ENCODE peak calls at places on chromosomes 6 and 20, in eight cellular contexts. One of them, this sample, is unnamed.

GRCh38 chr20:11585752-11586352 is 331.8 kb upstream of the BTBD3 start:
- DNase-seq in T follicular helper cell: no peak
- DNase-seq in SK-MEL-5: peak; percentile 61
- DNase-seq in CD8-positive, alpha-beta T cell: no peak
- DNase-seq in naive B cell: no peak
- DNase-seq in stimulated activated CD4-positive, alpha-beta T cell treated with anti-CD3 and anti-CD28 coated beads, Interleukin-4, amount 100 ng/mL, for 48 hours: no peak
- DNase-seq in HFFc6: peak; percentile 1
- DNase-seq in non-pigmented ciliary epithelial cell: no peak
- DNase-seq in this sample: peak; percentile 28

GRCh38 chr6:6497976-6498375 is 90.5 kb upstream of the LY86 start:
- DNase-seq in T follicular helper cell: no peak
- DNase-seq in SK-MEL-5: no peak
- DNase-seq in CD8-positive, alpha-beta T cell: no peak
- DNase-seq in naive B cell: no peak
- DNase-seq in stimulated activated CD4-positive, alpha-beta T cell treated with anti-CD3 and anti-CD28 coated beads, Interleukin-4, amount 100 ng/mL, for 48 hours: no peak
- DNase-seq in HFFc6: no peak
- DNase-seq in non-pigmented ciliary epithelial cell: no peak
- DNase-seq in this sample: no peak

GRCh38 chr6:89987140-89987539 is 92.9 kb downstream of the GJA10 start:
- DNase-seq in T follicular helper cell: no peak
- DNase-seq in SK-MEL-5: no peak
- DNase-seq in CD8-positive, alpha-beta T cell: no peak
- DNase-seq in naive B cell: no peak
- DNase-seq in stimulated activated CD4-positive, alpha-beta T cell treated with anti-CD3 and anti-CD28 coated beads, Interleukin-4, amount 100 ng/mL, for 48 hours: no peak
- DNase-seq in HFFc6: no peak
- DNase-seq in non-pigmented ciliary epithelial cell: no peak
- DNase-seq in this sample: no peak

GRCh38 chr6:30885481-30885998 is 1.2 kb downstream of the DDR1 start:
- DNase-seq in T follicular helper cell: no peak
- DNase-seq in SK-MEL-5: no peak
- DNase-seq in CD8-positive, alpha-beta T cell: no peak
- DNase-seq in naive B cell: no peak
- DNase-seq in stimulated activated CD4-positive, alpha-beta T cell treated with anti-CD3 and anti-CD28 coated beads, Interleukin-4, amount 100 ng/mL, for 48 hours: no peak
- DNase-seq in HFFc6: peak; percentile 24
- DNase-seq in non-pigmented ciliary epithelial cell: no peak
- DNase-seq in this sample: peak; percentile 29

GRCh38 chr6:7502743-7503142 is 38.7 kb upstream of the DSP start:
- DNase-seq in T follicular helper cell: no peak
- DNase-seq in SK-MEL-5: no peak
- DNase-seq in CD8-positive, alpha-beta T cell: no peak
- DNase-seq in naive B cell: no peak
- DNase-seq in stimulated activated CD4-positive, alpha-beta T cell treated with anti-CD3 and anti-CD28 coated beads, Interleukin-4, amount 100 ng/mL, for 48 hours: no peak
- DNase-seq in HFFc6: no peak
- DNase-seq in non-pigmented ciliary epithelial cell: no peak
- DNase-seq in this sample: no peak

GRCh38 chr20:31720486-31721407 is 1.9 kb downstream of the BCL2L1 start:
- DNase-seq in T follicular helper cell: no peak
- DNase-seq in SK-MEL-5: no peak
- DNase-seq in CD8-positive, alpha-beta T cell: peak; percentile 16
- DNase-seq in naive B cell: no peak
- DNase-seq in stimulated activated CD4-positive, alpha-beta T cell treated with anti-CD3 and anti-CD28 coated beads, Interleukin-4, amount 100 ng/mL, for 48 hours: no peak
- DNase-seq in HFFc6: no peak
- DNase-seq in non-pigmented ciliary epithelial cell: no peak
- DNase-seq in this sample: peak; percentile 32

GRCh38 chr6:146470091-146470770 is 73.4 kb upstream of the RAB32 start:
- DNase-seq in T follicular helper cell: no peak
- DNase-seq in SK-MEL-5: no peak
- DNase-seq in CD8-positive, alpha-beta T cell: no peak
- DNase-seq in naive B cell: no peak
- DNase-seq in stimulated activated CD4-positive, alpha-beta T cell treated with anti-CD3 and anti-CD28 coated beads, Interleukin-4, amount 100 ng/mL, for 48 hours: no peak
- DNase-seq in HFFc6: no peak
- DNase-seq in non-pigmented ciliary epithelial cell: no peak
- DNase-seq in this sample: no peak

GRCh38 chr6:34386316-34387137 is 5.9 kb downstream of the NUDT3 start:
- DNase-seq in T follicular helper cell: no peak
- DNase-seq in SK-MEL-5: peak; percentile 93
- DNase-seq in CD8-positive, alpha-beta T cell: no peak
- DNase-seq in naive B cell: no peak
- DNase-seq in stimulated activated CD4-positive, alpha-beta T cell treated with anti-CD3 and anti-CD28 coated beads, Interleukin-4, amount 100 ng/mL, for 48 hours: no peak
- DNase-seq in HFFc6: peak; percentile 83
- DNase-seq in non-pigmented ciliary epithelial cell: peak; percentile 74
- DNase-seq in this sample: peak; percentile 93

GRCh38 chr20:4613184-4613583 is 108.5 kb upstream of the PRND start:
- DNase-seq in T follicular helper cell: no peak
- DNase-seq in SK-MEL-5: no peak
- DNase-seq in CD8-positive, alpha-beta T cell: no peak
- DNase-seq in naive B cell: no peak
- DNase-seq in stimulated activated CD4-positive, alpha-beta T cell treated with anti-CD3 and anti-CD28 coated beads, Interleukin-4, amount 100 ng/mL, for 48 hours: no peak
- DNase-seq in HFFc6: peak; percentile 33
- DNase-seq in non-pigmented ciliary epithelial cell: no peak
- DNase-seq in this sample: no peak

GRCh38 chr6:108250240-108250866 is 10.5 kb downstream of the SNX3 start:
- DNase-seq in T follicular helper cell: no peak
- DNase-seq in SK-MEL-5: peak; percentile 62
- DNase-seq in CD8-positive, alpha-beta T cell: no peak
- DNase-seq in naive B cell: no peak
- DNase-seq in stimulated activated CD4-positive, alpha-beta T cell treated with anti-CD3 and anti-CD28 coated beads, Interleukin-4, amount 100 ng/mL, for 48 hours: no peak
- DNase-seq in HFFc6: peak; percentile 16
- DNase-seq in non-pigmented ciliary epithelial cell: no peak
- DNase-seq in this sample: peak; percentile 57

GRCh38 chr20:3082306-3082951 is 2.1 kb downstream of the AVP start:
- DNase-seq in T follicular helper cell: no peak
- DNase-seq in SK-MEL-5: no peak
- DNase-seq in CD8-positive, alpha-beta T cell: no peak
- DNase-seq in naive B cell: no peak
- DNase-seq in stimulated activated CD4-positive, alpha-beta T cell treated with anti-CD3 and anti-CD28 coated beads, Interleukin-4, amount 100 ng/mL, for 48 hours: no peak
- DNase-seq in HFFc6: no peak
- DNase-seq in non-pigmented ciliary epithelial cell: no peak
- DNase-seq in this sample: no peak

GRCh38 chr6:131023834-131024504 is 39.1 kb downstream of the EPB41L2 start:
- DNase-seq in T follicular helper cell: no peak
- DNase-seq in SK-MEL-5: peak; percentile 10
- DNase-seq in CD8-positive, alpha-beta T cell: no peak
- DNase-seq in naive B cell: no peak
- DNase-seq in stimulated activated CD4-positive, alpha-beta T cell treated with anti-CD3 and anti-CD28 coated beads, Interleukin-4, amount 100 ng/mL, for 48 hours: no peak
- DNase-seq in HFFc6: peak; percentile 55
- DNase-seq in non-pigmented ciliary epithelial cell: no peak
- DNase-seq in this sample: peak; percentile 83

GRCh38 chr6:87645080-87645479 is 55.1 kb downstream of the ORC3 start:
- DNase-seq in T follicular helper cell: no peak
- DNase-seq in SK-MEL-5: no peak
- DNase-seq in CD8-positive, alpha-beta T cell: no peak
- DNase-seq in naive B cell: no peak
- DNase-seq in stimulated activated CD4-positive, alpha-beta T cell treated with anti-CD3 and anti-CD28 coated beads, Interleukin-4, amount 100 ng/mL, for 48 hours: no peak
- DNase-seq in HFFc6: no peak
- DNase-seq in non-pigmented ciliary epithelial cell: no peak
- DNase-seq in this sample: no peak

GRCh38 chr6:133062077-133062476 is 179.1 kb upstream of the EYA4 start:
- DNase-seq in T follicular helper cell: no peak
- DNase-seq in SK-MEL-5: peak; percentile 96
- DNase-seq in CD8-positive, alpha-beta T cell: no peak
- DNase-seq in naive B cell: no peak
- DNase-seq in stimulated activated CD4-positive, alpha-beta T cell treated with anti-CD3 and anti-CD28 coated beads, Interleukin-4, amount 100 ng/mL, for 48 hours: no peak
- DNase-seq in HFFc6: no peak
- DNase-seq in non-pigmented ciliary epithelial cell: no peak
- DNase-seq in this sample: peak; percentile 79

GRCh38 chr20:8867346-8867745 is 201.5 kb upstream of the PLCB4 start:
- DNase-seq in T follicular helper cell: no peak
- DNase-seq in SK-MEL-5: peak; percentile 99
- DNase-seq in CD8-positive, alpha-beta T cell: no peak
- DNase-seq in naive B cell: no peak
- DNase-seq in stimulated activated CD4-positive, alpha-beta T cell treated with anti-CD3 and anti-CD28 coated beads, Interleukin-4, amount 100 ng/mL, for 48 hours: no peak
- DNase-seq in HFFc6: no peak
- DNase-seq in non-pigmented ciliary epithelial cell: no peak
- DNase-seq in this sample: no peak

GRCh38 chr6:78713564-78713963 is 153.8 kb upstream of the IRAK1BP1 start:
- DNase-seq in T follicular helper cell: no peak
- DNase-seq in SK-MEL-5: no peak
- DNase-seq in CD8-positive, alpha-beta T cell: no peak
- DNase-seq in naive B cell: no peak
- DNase-seq in stimulated activated CD4-positive, alpha-beta T cell treated with anti-CD3 and anti-CD28 coated beads, Interleukin-4, amount 100 ng/mL, for 48 hours: no peak
- DNase-seq in HFFc6: no peak
- DNase-seq in non-pigmented ciliary epithelial cell: no peak
- DNase-seq in this sample: no peak

GRCh38 chr6:20192625-20193024 is 19.6 kb downstream of the MBOAT1 start:
- DNase-seq in T follicular helper cell: no peak
- DNase-seq in SK-MEL-5: peak; percentile 27
- DNase-seq in CD8-positive, alpha-beta T cell: no peak
- DNase-seq in naive B cell: no peak
- DNase-seq in stimulated activated CD4-positive, alpha-beta T cell treated with anti-CD3 and anti-CD28 coated beads, Interleukin-4, amount 100 ng/mL, for 48 hours: no peak
- DNase-seq in HFFc6: no peak
- DNase-seq in non-pigmented ciliary epithelial cell: no peak
- DNase-seq in this sample: no peak

GRCh38 chr6:130037207-130037811 is 18.9 kb downstream of the L3MBTL3 start:
- DNase-seq in T follicular helper cell: no peak
- DNase-seq in SK-MEL-5: peak; percentile 32
- DNase-seq in CD8-positive, alpha-beta T cell: no peak
- DNase-seq in naive B cell: no peak
- DNase-seq in stimulated activated CD4-positive, alpha-beta T cell treated with anti-CD3 and anti-CD28 coated beads, Interleukin-4, amount 100 ng/mL, for 48 hours: no peak
- DNase-seq in HFFc6: no peak
- DNase-seq in non-pigmented ciliary epithelial cell: no peak
- DNase-seq in this sample: peak; percentile 43

GRCh38 chr6:158793432-158793831 is 25.7 kb downstream of the EZR start:
- DNase-seq in T follicular helper cell: no peak
- DNase-seq in SK-MEL-5: peak; percentile 61
- DNase-seq in CD8-positive, alpha-beta T cell: no peak
- DNase-seq in naive B cell: no peak
- DNase-seq in stimulated activated CD4-positive, alpha-beta T cell treated with anti-CD3 and anti-CD28 coated beads, Interleukin-4, amount 100 ng/mL, for 48 hours: no peak
- DNase-seq in HFFc6: peak; percentile 61
- DNase-seq in non-pigmented ciliary epithelial cell: no peak
- DNase-seq in this sample: peak; percentile 73

GRCh38 chr6:43972915-43973304 is 154.3 kb downstream of the MRPL14 start:
- DNase-seq in T follicular helper cell: no peak
- DNase-seq in SK-MEL-5: peak; percentile 19
- DNase-seq in CD8-positive, alpha-beta T cell: no peak
- DNase-seq in naive B cell: no peak
- DNase-seq in stimulated activated CD4-positive, alpha-beta T cell treated with anti-CD3 and anti-CD28 coated beads, Interleukin-4, amount 100 ng/mL, for 48 hours: no peak
- DNase-seq in HFFc6: peak; percentile 85
- DNase-seq in non-pigmented ciliary epithelial cell: no peak
- DNase-seq in this sample: peak; percentile 90

GRCh38 chr6:31689249-31690110 is 8.6 kb upstream of the LY6G5C start:
- DNase-seq in T follicular helper cell: no peak
- DNase-seq in SK-MEL-5: peak; percentile 40
- DNase-seq in CD8-positive, alpha-beta T cell: no peak
- DNase-seq in naive B cell: no peak
- DNase-seq in stimulated activated CD4-positive, alpha-beta T cell treated with anti-CD3 and anti-CD28 coated beads, Interleukin-4, amount 100 ng/mL, for 48 hours: no peak
- DNase-seq in HFFc6: no peak
- DNase-seq in non-pigmented ciliary epithelial cell: no peak
- DNase-seq in this sample: no peak

GRCh38 chr20:21272279-21272678 is 30.9 kb upstream of the XRN2 start:
- DNase-seq in T follicular helper cell: no peak
- DNase-seq in SK-MEL-5: no peak
- DNase-seq in CD8-positive, alpha-beta T cell: no peak
- DNase-seq in naive B cell: no peak
- DNase-seq in stimulated activated CD4-positive, alpha-beta T cell treated with anti-CD3 and anti-CD28 coated beads, Interleukin-4, amount 100 ng/mL, for 48 hours: no peak
- DNase-seq in HFFc6: peak; percentile 41
- DNase-seq in non-pigmented ciliary epithelial cell: peak; percentile 17
- DNase-seq in this sample: peak; percentile 12

GRCh38 chr6:88220493-88220892 is 54.3 kb upstream of the CNR1 start:
- DNase-seq in T follicular helper cell: no peak
- DNase-seq in SK-MEL-5: peak; percentile 15
- DNase-seq in CD8-positive, alpha-beta T cell: no peak
- DNase-seq in naive B cell: no peak
- DNase-seq in stimulated activated CD4-positive, alpha-beta T cell treated with anti-CD3 and anti-CD28 coated beads, Interleukin-4, amount 100 ng/mL, for 48 hours: no peak
- DNase-seq in HFFc6: no peak
- DNase-seq in non-pigmented ciliary epithelial cell: no peak
- DNase-seq in this sample: peak; percentile 4

GRCh38 chr6:81054011-81054410 is 698.5 kb downstream of the TENT5A start:
- DNase-seq in T follicular helper cell: no peak
- DNase-seq in SK-MEL-5: no peak
- DNase-seq in CD8-positive, alpha-beta T cell: no peak
- DNase-seq in naive B cell: no peak
- DNase-seq in stimulated activated CD4-positive, alpha-beta T cell treated with anti-CD3 and anti-CD28 coated beads, Interleukin-4, amount 100 ng/mL, for 48 hours: no peak
- DNase-seq in HFFc6: peak; percentile 4
- DNase-seq in non-pigmented ciliary epithelial cell: no peak
- DNase-seq in this sample: no peak

GRCh38 chr6:110811187-110811586 is 4.1 kb downstream of the CDK19 start:
- DNase-seq in T follicular helper cell: no peak
- DNase-seq in SK-MEL-5: no peak
- DNase-seq in CD8-positive, alpha-beta T cell: no peak
- DNase-seq in naive B cell: peak; percentile 29
- DNase-seq in stimulated activated CD4-positive, alpha-beta T cell treated with anti-CD3 and anti-CD28 coated beads, Interleukin-4, amount 100 ng/mL, for 48 hours: no peak
- DNase-seq in HFFc6: no peak
- DNase-seq in non-pigmented ciliary epithelial cell: no peak
- DNase-seq in this sample: no peak

GRCh38 chr6:128725271-128726233 is 157.4 kb upstream of the LAMA2 start:
- DNase-seq in T follicular helper cell: no peak
- DNase-seq in SK-MEL-5: peak; percentile 64
- DNase-seq in CD8-positive, alpha-beta T cell: no peak
- DNase-seq in naive B cell: no peak
- DNase-seq in stimulated activated CD4-positive, alpha-beta T cell treated with anti-CD3 and anti-CD28 coated beads, Interleukin-4, amount 100 ng/mL, for 48 hours: no peak
- DNase-seq in HFFc6: peak; percentile 48
- DNase-seq in non-pigmented ciliary epithelial cell: no peak
- DNase-seq in this sample: peak; percentile 66

GRCh38 chr6:255418-256090 is 36.7 kb upstream of the DUSP22 start:
- DNase-seq in T follicular helper cell: no peak
- DNase-seq in SK-MEL-5: no peak
- DNase-seq in CD8-positive, alpha-beta T cell: no peak
- DNase-seq in naive B cell: no peak
- DNase-seq in stimulated activated CD4-positive, alpha-beta T cell treated with anti-CD3 and anti-CD28 coated beads, Interleukin-4, amount 100 ng/mL, for 48 hours: no peak
- DNase-seq in HFFc6: no peak
- DNase-seq in non-pigmented ciliary epithelial cell: no peak
- DNase-seq in this sample: no peak

This sample was measured in ELR.